ENCODE peak calls at places on chromosomes 4 and X, in five cellular contexts. V is endothelial cell, D is astrocyte of the cerebellum, H is A549, W is tibial nerve. R is an unnamed sample.

GRCh38 chrX:154840856-154841255 is 6.4 kb upstream of the SMIM9 start:
- DNase-seq in V (no peak), D (peak), H (peak), W (no peak), R (peak)

GRCh38 chr4:152021788-152022438 is 261.1 kb upstream of the GATB start:
- DNase-seq in V (no peak), D (no peak), H (no peak), W (peak), R (no peak)

GRCh38 chrX:54171091-54171490 is 12.0 kb downstream of the FAM120C start:
- DNase-seq in V (no peak), D (no peak), H (no peak), W (no peak), R (no peak)

GRCh38 chrX:154096140-154097002 is 1.1 kb downstream of the MECP2 start:
- DNase-seq in V (peak), D (no peak), H (peak), W (no peak), R (no peak)

GRCh38 chrX:7028246-7028645 is 119.3 kb upstream of the STS start:
- DNase-seq in V (no peak), D (no peak), H (no peak), W (no peak), R (no peak)

GRCh38 chr4:27666943-27667342 is 806.3 kb downstream of the STIM2 start:
- DNase-seq in V (no peak), D (no peak), H (peak), W (no peak), R (no peak)

GRCh38 chr4:183797445-183798248 is 107.5 kb upstream of the STOX2 start:
- DNase-seq in V (peak), D (no peak), H (peak), W (no peak), R (no peak)

GRCh38 chr4:154584259-154584658 is 6.3 kb downstream of the FGA start:
- DNase-seq in V (no peak), D (no peak), H (no peak), W (no peak), R (no peak)

GRCh38 chrX:131727778-131728177 is 183.9 kb downstream of the OR13H1 start:
- DNase-seq in V (no peak), D (no peak), H (no peak), W (no peak), R (no peak)

GRCh38 chr4:85398276-85398675 is 76.7 kb upstream of the ARHGAP24 start:
- DNase-seq in V (no peak), D (peak), H (no peak), W (no peak), R (no peak)

GRCh38 chr4:168654206-168655174 is 157.6 kb downstream of the PALLD start:
- DNase-seq in V (no peak), D (no peak), H (no peak), W (no peak), R (no peak)

GRCh38 chrX:10972731-10973130 is 138.4 kb upstream of the HCCS start:
- DNase-seq in V (no peak), D (peak), H (no peak), W (no peak), R (no peak)

GRCh38 chr4:84966382-84967291 is at the start of gene WDFY3:
- DNase-seq in V (peak), D (peak), H (peak), W (peak), R (peak)

GRCh38 chrX:56728752-56729151 is 291 bp upstream of the NBDY start:
- DNase-seq in V (no peak), D (no peak), H (peak), W (no peak), R (no peak)

GRCh38 chrX:2391869-2392606 is 108.7 kb downstream of the DHRSX start:
- DNase-seq in V (no peak), D (peak), H (peak), W (no peak), R (peak)

GRCh38 chr4:110589297-110589696 is 33.6 kb downstream of the PITX2 start:
- DNase-seq in V (no peak), D (no peak), H (no peak), W (no peak), R (no peak)
- TF ChIP-seq CTCF in V (peak), D (no peak), H (no peak), W (no peak), R (peak)

GRCh38 chrX:111360839-111361238 is 51.2 kb downstream of the DCX start:
- DNase-seq in V (no peak), D (no peak), H (no peak), W (no peak), R (no peak)
- TF ChIP-seq CTCF in V (no peak), D (no peak), H (no peak), W (no peak), R (no peak)

GRCh38 chrX:112874140-112874539 is 33.5 kb upstream of the AMOT start:
- DNase-seq in V (no peak), D (no peak), H (no peak), W (no peak), R (no peak)
- TF ChIP-seq CTCF in V (no peak), D (no peak), H (no peak), W (no peak), R (no peak)

GRCh38 chr4:122647656-122648055 is 26.8 kb upstream of the IL21 start:
- DNase-seq in V (no peak), D (no peak), H (no peak), W (no peak), R (no peak)

GRCh38 chr4:122650148-122650547 is 29.3 kb upstream of the IL21 start:
- DNase-seq in V (no peak), D (no peak), H (no peak), W (no peak), R (no peak)

GRCh38 chr4:122658377-122658776 is 37.5 kb upstream of the IL21 start:
- DNase-seq in V (no peak), D (no peak), H (no peak), W (no peak), R (no peak)

GRCh38 chr4:122652379-122652778 is 31.5 kb upstream of the IL21 start:
- DNase-seq in V (peak), D (peak), H (peak), W (no peak), R (no peak)
- TF ChIP-seq CTCF in V (peak), D (peak), H (peak), W (no peak), R (peak)

DNA sequence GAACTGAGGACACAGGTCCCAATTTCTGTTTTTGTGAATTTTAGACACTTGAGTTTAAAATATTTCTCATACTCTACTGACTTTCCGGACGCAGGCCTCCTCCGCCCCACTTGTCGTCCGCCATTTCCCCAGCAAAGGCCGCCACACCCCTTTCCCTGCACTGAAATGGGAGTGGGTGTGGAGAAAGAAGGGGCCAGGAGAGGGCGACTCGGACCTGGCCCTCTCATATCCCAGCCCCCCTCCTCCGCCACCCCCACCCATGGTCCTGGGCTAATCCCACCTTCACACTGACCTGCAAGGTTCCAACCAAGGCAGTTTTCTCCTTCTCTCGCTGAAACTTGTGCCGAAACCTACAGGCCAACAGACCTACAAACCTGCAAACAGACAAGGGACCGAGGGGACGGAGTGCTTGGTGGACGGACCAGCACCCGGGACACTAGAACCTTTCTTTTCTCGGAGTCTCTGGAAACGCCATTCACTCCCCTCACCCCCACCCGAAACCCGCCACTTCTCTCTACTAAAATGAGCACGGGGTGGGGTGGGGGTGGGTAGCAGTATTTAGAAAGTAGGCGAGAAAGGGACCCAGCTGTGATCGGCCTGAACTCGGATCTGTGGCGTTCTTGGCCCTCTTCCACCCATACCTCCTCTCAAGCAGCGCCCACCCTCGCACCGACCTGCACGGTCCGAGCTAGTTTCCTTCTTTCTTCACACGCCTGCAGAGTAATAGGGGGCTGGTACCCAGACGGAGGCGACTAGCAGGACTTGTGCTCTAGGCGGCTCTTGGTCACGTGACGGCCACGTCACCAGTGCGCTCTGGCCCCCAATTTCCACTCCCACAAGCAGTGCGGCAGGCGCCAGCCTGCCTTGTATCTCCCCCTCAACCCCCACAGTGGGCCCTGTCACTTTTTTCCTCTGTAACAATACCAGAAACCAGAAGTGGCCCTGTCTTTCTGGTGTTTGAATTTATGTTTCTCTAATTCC is at the start of gene ARMCX6:
- DNase-seq in V (peak), D (peak), H (peak), W (peak), R (no peak)
- TF ChIP-seq CTCF in V (peak), D (peak), H (peak), W (peak), R (peak)

DNA sequence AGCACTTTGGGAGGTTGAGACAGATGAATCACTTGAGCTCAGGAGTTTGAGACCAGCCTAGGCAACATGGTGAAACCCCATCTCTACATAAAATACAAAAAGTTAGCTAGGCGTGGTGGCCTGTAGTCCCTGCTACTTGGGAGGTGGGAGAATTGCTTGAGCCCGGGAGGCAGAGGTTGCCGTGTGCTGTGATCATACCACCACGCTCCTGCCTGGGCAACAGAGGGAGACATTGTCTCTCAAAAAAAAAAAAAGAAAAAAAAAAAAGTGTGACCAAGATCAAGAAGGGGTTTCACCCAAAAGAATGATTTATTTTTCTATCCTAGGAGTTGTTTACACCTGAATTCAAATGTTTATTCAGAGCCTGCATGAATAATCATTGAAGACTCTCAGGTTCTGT is 572.4 kb upstream of the GALNT7 start:
- DNase-seq in V (no peak), D (no peak), H (peak), W (no peak), R (no peak)
- TF ChIP-seq CTCF in V (no peak), D (no peak), H (no peak), W (no peak), R (no peak)

GRCh38 chr4:6770581-6771228 is 11.8 kb upstream of the KIAA0232 start:
- DNase-seq in V (no peak), D (no peak), H (no peak), W (no peak), R (no peak)

GRCh38 chr4:6771229-6771671 is 11.3 kb upstream of the KIAA0232 start:
- DNase-seq in V (no peak), D (no peak), H (no peak), W (no peak), R (no peak)

GRCh38 chr4:6773106-6773505 is 9.4 kb upstream of the KIAA0232 start:
- DNase-seq in V (no peak), D (no peak), H (no peak), W (no peak), R (no peak)

GRCh38 chr4:6773616-6774540 is 8.6 kb upstream of the KIAA0232 start:
- DNase-seq in V (no peak), D (no peak), H (no peak), W (no peak), R (no peak)

DNA sequence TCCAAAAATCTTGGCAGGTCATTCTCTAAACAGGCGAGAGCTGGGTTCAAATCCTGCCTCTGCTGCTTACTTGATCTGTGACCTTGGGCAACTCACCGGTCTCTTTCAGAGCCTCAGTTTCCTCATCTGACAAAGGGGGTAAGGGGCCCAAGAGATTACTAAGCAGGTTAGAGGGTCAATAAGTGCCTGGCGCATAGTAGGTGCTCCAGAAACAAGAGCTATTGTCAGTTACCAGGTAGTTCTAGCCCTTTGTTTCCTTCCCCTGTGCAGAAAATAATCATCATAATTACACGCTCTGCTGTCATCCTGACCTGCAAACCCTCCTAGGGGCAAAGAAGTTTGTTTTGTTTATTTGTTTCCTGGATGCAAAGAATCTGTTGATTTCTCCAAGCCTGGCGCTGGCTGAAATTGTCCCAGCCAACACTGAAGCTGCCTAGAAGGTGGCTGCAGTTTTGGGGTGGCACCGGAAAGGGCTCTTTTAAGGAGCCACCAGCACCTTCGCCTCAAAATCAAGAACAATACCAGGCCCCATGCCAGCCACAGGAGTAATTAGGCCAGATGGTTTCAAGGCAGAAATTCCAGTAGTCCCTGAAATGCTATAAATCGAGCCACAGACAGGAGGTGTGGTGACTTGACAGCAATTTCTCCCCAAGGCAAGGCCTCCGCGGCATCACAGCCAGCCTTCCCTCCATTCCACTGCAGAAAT is 10.2 kb upstream of the KIAA0232 start:
- DNase-seq in V (no peak), D (no peak), H (no peak), W (no peak), R (no peak)
- TF ChIP-seq CTCF in V (no peak), D (no peak), H (no peak), W (no peak), R (no peak)

DNA sequence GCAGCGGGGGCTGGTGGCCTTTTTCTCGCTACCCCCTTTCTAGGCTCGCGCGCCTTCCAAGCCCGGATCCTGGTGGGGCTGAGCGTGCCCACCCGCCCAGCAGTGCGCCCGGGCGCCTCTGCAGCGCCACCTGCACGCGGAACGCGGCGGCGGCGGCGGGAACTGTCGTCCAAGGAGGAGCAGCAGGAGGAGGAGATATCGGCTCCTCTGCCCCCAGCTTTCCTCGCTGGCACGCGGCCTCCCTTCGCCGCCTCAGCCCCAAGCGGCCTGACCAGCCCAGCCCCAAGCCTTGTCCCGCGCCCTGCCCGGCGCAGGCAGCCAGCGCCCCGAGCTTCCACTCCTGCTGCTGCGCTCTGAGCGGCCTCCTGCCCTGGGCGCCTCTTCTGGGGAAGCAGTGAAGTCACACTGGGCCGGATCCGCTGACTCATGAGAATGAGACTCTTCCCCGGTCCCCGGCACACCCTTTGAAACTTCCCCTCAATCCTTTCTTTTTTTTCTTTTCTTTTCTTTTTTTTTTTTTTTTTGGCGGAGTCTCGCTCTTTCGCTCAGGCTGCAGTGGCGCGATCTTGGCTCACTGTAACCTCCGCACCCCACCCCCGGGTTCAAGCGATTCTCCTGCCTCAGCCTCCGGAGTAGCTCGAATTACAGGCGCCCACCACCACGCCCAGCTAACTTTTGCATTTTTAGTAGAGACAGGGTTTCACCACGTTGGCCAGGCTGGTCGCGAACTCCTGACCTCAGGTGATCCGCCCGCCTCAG is 10.6 kb upstream of the ELF4 start:
- DNase-seq in V (peak), D (no peak), H (peak), W (peak), R (no peak)
- TF ChIP-seq CTCF in V (peak), D (peak), H (peak), W (peak), R (peak)

DNA sequence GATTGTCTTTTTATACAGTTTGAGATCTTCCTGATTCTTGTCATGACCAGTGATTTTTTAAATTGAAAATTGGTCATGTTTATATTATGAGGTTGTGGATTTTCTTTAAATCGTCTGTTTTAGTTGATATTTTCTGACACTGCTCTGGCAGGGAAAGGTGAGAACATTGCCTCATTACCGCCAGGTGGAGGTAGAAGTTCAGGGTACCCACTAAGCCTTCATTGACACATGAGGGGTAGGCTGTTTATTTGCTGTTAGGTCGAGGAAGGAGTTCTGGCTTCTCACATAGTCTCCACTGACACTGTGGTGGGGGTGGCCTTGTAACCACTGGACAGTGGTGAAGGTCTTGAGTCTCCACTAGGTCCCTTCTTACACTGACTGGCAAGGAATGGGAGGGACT is 117.6 kb upstream of the GPR101 start:
- DNase-seq in V (no peak), D (no peak), H (no peak), W (no peak), R (no peak)
- TF ChIP-seq CTCF in V (no peak), D (no peak), H (no peak), W (no peak), R (no peak)

GRCh38 chr4:26226978-26227377 is 93.8 kb upstream of the RBPJ start:
- DNase-seq in V (no peak), D (no peak), H (no peak), W (no peak), R (no peak)
- TF ChIP-seq CTCF in V (no peak), D (no peak), H (no peak), W (no peak), R (no peak)